ENCODE peak calls at places on chromosome 1, in four cellular contexts. D is activated CD4-positive, alpha-beta T cell treated with anti-CD3 and anti-CD28 coated beads, Interleukin-2, amount 10 ng/mL, durations not matched to agents 7 days and 5 days; Z is A673; U is AML-193. C is an unnamed sample.

GRCh38 chr1:198151688-198152087 is 5.1 kb upstream of the NEK7 start:
- DNase-seq in Z (peak), U (no peak), D (no peak), C (no peak)

GRCh38 chr1:147820898-147821297 is 60.5 kb upstream of the GJA5 start:
- DNase-seq in D (no peak), U (no peak), Z (no peak), C (no peak)

GRCh38 chr1:20069932-20070331 is at the start of gene PLA2G5:
- DNase-seq in U (no peak), Z (no peak), D (no peak), C (no peak)

GRCh38 chr1:71434240-71434639 is 353.4 kb upstream of the ZRANB2 start:
- DNase-seq in D (no peak), U (no peak), Z (no peak), C (no peak)

GRCh38 chr1:24935615-24936484 is 5.8 kb upstream of the RUNX3 start:
- DNase-seq in D (no peak), Z (no peak), U (no peak), C (no peak)

GRCh38 chr1:110053557-110054428 is 16.7 kb downstream of the ALX3 start:
- DNase-seq in U (no peak), D (peak), Z (peak), C (peak)

GRCh38 chr1:193157360-193157759 is 29.1 kb downstream of the B3GALT2 start:
- DNase-seq in U (no peak), D (no peak), Z (no peak), C (no peak)

GRCh38 chr1:10833630-10834557 is 37.4 kb upstream of the CASZ1 start:
- DNase-seq in Z (peak), U (no peak), D (no peak), C (no peak)

GRCh38 chr1:22575532-22576147 is 12.4 kb downstream of the EPHA8 start:
- DNase-seq in U (no peak), Z (no peak), D (no peak), C (no peak)

GRCh38 chr1:238653693-238654321 is 732.6 kb upstream of the CHRM3 start:
- DNase-seq in Z (no peak), D (no peak), U (no peak), C (no peak)

GRCh38 chr1:234533034-234533571 is 54.1 kb upstream of the TARBP1 start:
- DNase-seq in U (no peak), D (no peak), Z (peak), C (no peak)

GRCh38 chr1:89453123-89453972 is 71.3 kb upstream of the LRRC8B start:
- DNase-seq in Z (no peak), D (no peak), U (no peak), C (no peak)

GRCh38 chr1:98044071-98044697 is 123.3 kb upstream of the DPYD start:
- DNase-seq in U (no peak), Z (no peak), D (no peak), C (no peak)

GRCh38 chr1:228778946-228779345 is 43.7 kb downstream of the RHOU start:
- DNase-seq in Z (no peak), U (peak), D (no peak), C (no peak)

GRCh38 chr1:218299416-218299815 is 14.3 kb downstream of the RRP15 start:
- DNase-seq in Z (peak), D (no peak), U (peak), C (peak)

GRCh38 chr1:27658951-27659496 is 13.0 kb downstream of the IFI6 start:
- DNase-seq in D (peak), U (peak), Z (no peak), C (peak)

GRCh38 chr1:18299441-18300338 is 181.0 kb upstream of the KLHDC7A start:
- DNase-seq in Z (peak), D (peak), U (peak), C (no peak)

GRCh38 chr1:202976633-202977032 is 9.6 kb upstream of the CYB5R1 start:
- DNase-seq in Z (peak), U (peak), D (no peak), C (peak)

GRCh38 chr1:24251501-24251900 is 64.4 kb upstream of the IFNLR1 start:
- DNase-seq in D (no peak), U (no peak), Z (no peak), C (no peak)

GRCh38 chr1:247291835-247292561 is 36.1 kb downstream of the VN1R5 start:
- DNase-seq in D (no peak), Z (no peak), U (no peak), C (no peak)

GRCh38 chr1:2523891-2524609 is 2.3 kb downstream of the PANK4 start:
- DNase-seq in Z (no peak), U (no peak), D (peak), C (no peak)

GRCh38 chr1:194658090-194658439 is 1471.7 kb upstream of the B3GALT2 start:
- DNase-seq in U (no peak), Z (no peak), D (no peak), C (peak)

GRCh38 chr1:153404768-153405167 is 11.6 kb upstream of the S100A7A start:
- DNase-seq in D (peak), U (peak), Z (peak), C (peak)

GRCh38 chr1:205354259-205354904 is 2.3 kb downstream of the KLHDC8A start:
- DNase-seq in Z (peak), D (peak), U (peak), C (peak)

GRCh38 chr1:220320709-220321108 is 48.5 kb upstream of the RAB3GAP2 start:
- DNase-seq in U (no peak), Z (no peak), D (no peak), C (no peak)

GRCh38 chr1:201771466-201771865 is 57.5 kb upstream of the IPO9 start:
- DNase-seq in U (no peak), Z (no peak), D (no peak), C (no peak)

GRCh38 chr1:61647142-61647541 is 77.8 kb downstream of the TM2D1 start:
- DNase-seq in Z (no peak), U (no peak), D (no peak), C (no peak)

C was measured in KBM-7.